ENCODE peak calls at places on chromosomes 2 and 18, in eight cellular contexts. B is hepatocyte, Z is PC-3, K is fibroblast of lung, E is IMR-90, Y is SK-N-SH, M is K562, I is neural progenitor cell. F is an unnamed sample.

GRCh38 chr18:23810396-23810795 is 121.1 kb downstream of the LAMA3 start:
- DNase-seq in Y (no peak), B (no peak), Z (no peak), E (no peak), M (no peak), K (no peak), I (no peak), F (peak; percentile 24)

GRCh38 chr2:12081481-12082210 is 335.2 kb downstream of the LPIN1 start:
- DNase-seq in Z (peak; percentile 72), E (no peak), Y (no peak), M (no peak), K (no peak), B (no peak), I (no peak), F (no peak)

GRCh38 chr2:30230855-30231725 is at the start of gene LBH:
- DNase-seq in Y (peak; percentile 98), E (peak; percentile 90), Z (no peak), B (peak; percentile 94), K (peak; percentile 88), I (peak; percentile 88), M (peak; percentile 90), F (peak; percentile 57)

GRCh38 chr2:28000287-28000686 is 109.8 kb downstream of the BABAM2 start:
- DNase-seq in Z (no peak), Y (no peak), E (no peak), B (no peak), K (no peak), M (no peak), I (no peak), F (no peak)

GRCh38 chr2:181371195-181371594 is 86.0 kb upstream of the ITGA4 start:
- DNase-seq in K (no peak), E (no peak), I (no peak), B (no peak), Y (no peak), Z (no peak), M (no peak), F (no peak)

GRCh38 chr2:219688560-219689445 is 61.4 kb downstream of the SLC4A3 start:
- DNase-seq in Y (no peak), K (peak; percentile 51), E (peak; percentile 74), I (no peak), B (peak; percentile 29), M (no peak), Z (peak; percentile 96), F (no peak)

GRCh38 chr2:88626171-88627054 is 851 bp downstream of the EIF2AK3 start:
- DNase-seq in Y (peak; percentile 69), M (peak; percentile 38), K (no peak), B (peak; percentile 55), E (no peak), I (peak; percentile 69), Z (peak; percentile 25), F (peak; percentile 68)

GRCh38 chr18:5627756-5628511 is 84.1 kb upstream of the EPB41L3 start:
- DNase-seq in Y (no peak), M (no peak), I (no peak), B (peak; percentile 38), E (no peak), K (peak; percentile 1), Z (no peak), F (no peak)

GRCh38 chr18:11042247-11042646 is 107.1 kb downstream of the PIEZO2 start:
- DNase-seq in Z (no peak), K (peak; percentile 88), E (peak; percentile 84), Y (no peak), I (no peak), B (no peak), M (no peak), F (no peak)

GRCh38 chr2:159064446-159065301 is 96.2 kb downstream of the TANC1 start:
- DNase-seq in K (peak; percentile 38), I (peak; percentile 79), Y (peak; percentile 22), E (peak; percentile 58), M (no peak), B (no peak), Z (peak; percentile 63), F (no peak)

GRCh38 chr2:174332607-174333001 is 2.1 kb upstream of the SP9 start:
- DNase-seq in K (no peak), I (peak; percentile 80), Z (peak; percentile 46), Y (no peak), B (no peak), M (peak; percentile 43), E (no peak), F (no peak)

GRCh38 chr2:241808701-241809382 is at the start of gene NEU4:
- DNase-seq in I (peak; percentile 62), E (no peak), Y (peak; percentile 51), M (no peak), B (no peak), K (no peak), Z (no peak), F (no peak)

GRCh38 chr2:146927080-146927714 is 917.6 kb upstream of the ACVR2A start:
- DNase-seq in K (peak; percentile 85), I (peak; percentile 84), E (peak; percentile 31), Y (peak; percentile 14), Z (peak; percentile 73), M (no peak), B (peak; percentile 75), F (peak; percentile 0)

GRCh38 chr2:96218508-96219131 is 10.0 kb upstream of the STARD7 start:
- DNase-seq in E (no peak), I (no peak), Z (no peak), Y (no peak), K (no peak), M (no peak), B (no peak), F (no peak)

GRCh38 chr2:152304845-152305244 is 30.1 kb upstream of the FMNL2 start:
- DNase-seq in K (peak; percentile 10), M (no peak), I (no peak), Z (no peak), B (no peak), Y (no peak), E (no peak), F (no peak)

GRCh38 chr18:22343613-22344012 is 74.1 kb downstream of the CTAGE1 start:
- DNase-seq in I (no peak), B (no peak), Y (no peak), Z (no peak), E (no peak), K (no peak), M (no peak), F (no peak)

GRCh38 chr18:79574938-79575525 is 104.6 kb upstream of the CTDP1 start:
- DNase-seq in I (no peak), E (no peak), M (no peak), Z (no peak), Y (no peak), K (no peak), B (no peak), F (no peak)

GRCh38 chr2:107729456-107729855 is 97.2 kb upstream of the RGPD4 start:
- DNase-seq in Z (no peak), B (no peak), I (no peak), M (no peak), Y (no peak), E (no peak), K (no peak), F (no peak)

DNA sequence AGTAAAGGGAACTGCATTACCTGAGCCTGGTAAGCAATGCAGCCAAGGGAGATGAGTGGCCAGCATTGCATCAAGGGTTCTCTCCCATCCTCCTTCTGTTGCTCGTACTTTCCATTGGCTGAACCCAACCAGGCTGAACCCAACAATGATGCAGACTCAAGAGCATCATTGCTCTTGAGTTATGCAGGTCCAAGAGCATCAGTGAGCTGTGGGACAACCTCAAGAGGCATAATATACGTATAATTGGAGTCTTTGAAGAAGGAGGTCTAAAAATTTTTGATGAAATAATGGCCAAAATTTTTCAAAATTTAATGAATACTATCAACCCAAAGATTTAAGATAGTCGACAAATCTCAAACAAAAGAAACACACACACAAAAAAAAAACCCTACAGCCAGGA is 213.0 kb downstream of the RNF152 start:
- DNase-seq in K (peak; percentile 23), B (no peak), I (no peak), Y (no peak), E (no peak), Z (no peak), M (no peak), F (no peak)
- H3K36me3 ChIP-seq in K (no peaks in the 10 kb centered on the region), B (no peaks in the 10 kb centered on the region), I (no peaks in the 10 kb centered on the region), Y (no peaks in the 10 kb centered on the region), E (no peaks in the 10 kb centered on the region), Z (no peaks in the 10 kb centered on the region), M (no peaks in the 10 kb centered on the region), F (no peaks in the 10 kb centered on the region)

GRCh38 chr2:232487385-232488096 is at the start of gene ECEL1:
- DNase-seq in I (peak; percentile 78), K (no peak), Z (no peak), Y (peak; percentile 75), B (no peak), E (no peak), M (no peak), F (no peak)

GRCh38 chr2:232489516-232490220 is 2.0 kb upstream of the ECEL1 start:
- DNase-seq in I (no peak), B (no peak), Y (peak; percentile 27), Z (no peak), K (no peak), M (no peak), E (no peak), F (no peak)

GRCh38 chr2:232490221-232491138 is 2.8 kb upstream of the ECEL1 start:
- DNase-seq in K (no peak), M (no peak), Y (peak; percentile 24), E (no peak), I (no peak), Z (no peak), B (no peak), F (no peak)

GRCh38 chr2:232488097-232488711 is 570 bp upstream of the ECEL1 start:
- DNase-seq in I (peak; percentile 70), M (no peak), K (no peak), Y (peak; percentile 43), B (no peak), Z (no peak), E (no peak), F (no peak)

DNA sequence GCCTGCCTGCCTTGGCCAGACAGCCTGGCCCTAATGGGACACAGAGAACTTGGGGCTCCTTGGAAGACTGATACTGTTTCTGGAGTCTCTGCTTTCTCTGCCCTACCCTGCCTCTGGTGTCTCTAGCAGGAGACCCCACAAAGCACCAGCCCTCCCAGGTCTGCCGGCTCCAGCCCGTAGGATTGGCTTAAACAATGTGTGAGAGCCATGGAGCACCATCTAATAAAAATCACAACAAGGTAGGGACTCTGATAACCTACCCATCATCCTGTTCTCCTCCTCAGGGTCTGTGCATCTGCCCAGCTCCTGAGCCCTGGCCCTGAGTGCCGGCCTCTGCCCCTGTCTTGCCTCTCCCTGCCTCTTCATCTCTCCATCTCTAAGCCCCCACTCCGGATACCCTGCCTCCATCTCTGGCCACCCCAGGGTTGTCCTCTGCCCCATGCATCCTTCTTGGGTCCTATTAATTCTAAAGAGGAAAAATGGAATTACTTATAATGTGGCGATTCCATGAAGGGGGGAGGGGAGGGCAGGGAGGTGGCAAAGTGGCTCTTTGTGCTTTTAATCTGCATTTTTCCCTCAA is 1.2 kb upstream of the ECEL1 start:
- DNase-seq in I (no peak), K (no peak), Y (peak; percentile 21), Z (no peak), E (no peak), B (no peak), M (no peak), F (no peak)
- H3K4me2 ChIP-seq in I (no peak overlapping the region), K (no peak overlapping the region), Y (no peak overlapping the region), Z (no peak overlapping the region), E (no peak overlapping the region), B (no peak overlapping the region), M (no peak overlapping the region), F (no peak overlapping the region)

GRCh38 chr2:54646170-54646927 is 77.1 kb upstream of the EML6 start:
- DNase-seq in Z (no peak), E (no peak), K (no peak), B (no peak), Y (no peak), I (no peak), M (no peak), F (no peak)
- H3K36me3 ChIP-seq in Z (peaks cover 86% of the 10 kb centered on the region), E (peaks cover 65% of the 10 kb centered on the region), K (peaks cover 33% of the 10 kb centered on the region), B (peaks cover 11% of the 10 kb centered on the region), Y (peaks cover 88% of the 10 kb centered on the region), I (peaks cover 16% of the 10 kb centered on the region), M (peaks cover 87% of the 10 kb centered on the region), F (peaks cover 93% of the 10 kb centered on the region)

GRCh38 chr2:10029875-10030223 is 13.5 kb upstream of the KLF11 start:
- DNase-seq in Z (no peak), B (no peak), M (no peak), E (no peak), I (no peak), K (no peak), Y (no peak), F (no peak)
- H3K4me2 ChIP-seq in Z (no peak overlapping the region), B (no peak overlapping the region), M (peak overlapping the region; percentile 97), E (no peak overlapping the region), I (peak overlapping the region; percentile 7), K (no peak overlapping the region), Y (no peak overlapping the region), F (no peak overlapping the region)